ENCODE peak calls at places on chromosomes 4 and X, in seven cellular contexts. Y is IMR-90, C is astrocyte of the cerebellum, F is psoas muscle, H is AG04450, O is ascending aorta, B is natural killer cell. D is an unnamed sample.

GRCh38 chr4:112214397-112215264 is 17.0 kb upstream of the AP1AR start:
- DNase-seq in Y (peak; percentile 27), C (no peak), F (no peak), H (no peak), O (no peak), B (no peak), D (peak; percentile 31)

GRCh38 chr4:57405359-57405758 is 295.2 kb upstream of the IGFBP7 start:
- DNase-seq in Y (no peak), C (no peak), F (no peak), H (no peak), O (no peak), B (no peak), D (peak; percentile 41)

GRCh38 chrX:20028588-20028987 is 37.7 kb upstream of the BCLAF3 start:
- DNase-seq in Y (no peak), C (no peak), F (no peak), H (no peak), O (no peak), B (no peak), D (no peak)

GRCh38 chr4:146506272-146506671 is 15.5 kb downstream of the SLC10A7 start:
- DNase-seq in Y (no peak), C (no peak), F (no peak), H (no peak), O (no peak), B (no peak), D (no peak)

GRCh38 chr4:74217365-74217764 is 59.4 kb downstream of the MTHFD2L start:
- DNase-seq in Y (peak; percentile 50), C (peak; percentile 26), F (no peak), H (no peak), O (no peak), B (no peak), D (peak; percentile 14)

GRCh38 chr4:7777017-7777710 is 162.5 kb downstream of the AFAP1 start:
- DNase-seq in Y (no peak), C (no peak), F (no peak), H (no peak), O (no peak), B (no peak), D (no peak)

GRCh38 chr4:101198741-101199339 is 148.5 kb downstream of the PPP3CA start:
- DNase-seq in Y (no peak), C (no peak), F (no peak), H (no peak), O (no peak), B (no peak), D (no peak)

GRCh38 chr4:38488891-38489861 is 174.8 kb upstream of the KLF3 start:
- DNase-seq in Y (no peak), C (no peak), F (no peak), H (no peak), O (no peak), B (no peak), D (no peak)

GRCh38 chrX:16579517-16579916 is 70.4 kb upstream of the S100G start:
- DNase-seq in Y (no peak), C (no peak), F (no peak), H (no peak), O (no peak), B (no peak), D (no peak)

GRCh38 chrX:23756165-23756564 is 13.1 kb upstream of the ACOT9 start:
- DNase-seq in Y (peak; percentile 41), C (no peak), F (peak; percentile 56), H (no peak), O (peak; percentile 75), B (peak; percentile 44), D (peak; percentile 44)

DNA sequence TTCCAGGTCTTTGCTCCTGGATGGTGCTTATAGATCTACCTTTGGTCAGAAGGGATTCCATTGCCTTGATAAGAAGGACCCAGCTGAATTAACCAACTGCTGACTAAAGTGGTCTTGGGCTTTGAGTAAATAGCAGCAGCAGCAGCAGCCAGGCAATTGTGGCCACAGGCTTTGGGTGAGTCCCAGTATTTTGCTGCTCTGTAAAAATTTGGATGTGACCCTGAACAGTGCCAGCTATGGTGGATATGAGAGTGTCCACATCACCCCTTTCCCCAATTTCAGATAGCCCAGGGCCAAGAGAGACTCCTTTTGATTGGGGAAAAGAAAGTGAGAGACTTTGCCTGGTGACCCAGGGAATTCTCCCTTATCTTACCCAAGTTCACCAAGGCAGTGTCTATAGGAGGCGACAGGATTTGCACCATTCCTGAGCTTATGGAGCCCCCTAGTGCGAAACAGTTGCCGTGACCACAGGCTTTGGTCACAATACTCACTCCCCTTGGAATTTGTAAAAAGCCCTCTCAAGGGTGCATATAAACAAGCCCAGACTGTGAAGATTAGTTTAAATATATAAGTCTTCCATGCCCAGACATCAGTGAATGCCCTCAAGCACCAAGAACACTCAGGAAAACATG is 518.0 kb downstream of the TMA16 start:
- DNase-seq in Y (no peak), C (peak; percentile 23), F (no peak), H (no peak), O (no peak), B (no peak), D (no peak)
- TF ChIP-seq CTCF in Y (peak; percentile 14), C (peak; percentile 72), F (no peak), H (no peak), O (no peak), B (no peak), D (no peak)

DNA sequence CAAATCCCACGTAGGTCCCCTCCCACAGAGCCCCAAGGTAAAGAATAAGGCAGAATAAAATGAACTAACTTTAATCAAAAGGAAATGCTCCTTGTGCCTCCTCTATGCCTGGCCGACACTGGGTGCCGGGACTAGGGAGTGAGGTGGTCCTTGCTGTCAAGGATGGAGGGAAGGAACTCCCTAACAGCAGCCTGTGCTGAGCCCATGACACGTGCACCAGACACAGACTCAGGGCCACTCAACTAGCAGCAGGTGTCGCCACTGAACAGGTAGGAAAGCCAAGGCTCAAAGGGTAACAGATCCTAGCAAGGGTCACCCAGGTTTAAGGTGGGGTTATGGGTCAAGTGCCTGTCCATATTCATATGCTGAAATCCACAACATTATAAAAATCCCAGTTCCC is 29.2 kb downstream of the MSX1 start:
- DNase-seq in Y (no peak), C (no peak), F (no peak), H (no peak), O (no peak), B (no peak), D (no peak)
- TF ChIP-seq CTCF in Y (no peak), C (no peak), F (no peak), H (no peak), O (no peak), B (no peak), D (no peak)

GRCh38 chrX:47497274-47497673 is 14.3 kb upstream of the ZNF41 start:
- DNase-seq in Y (peak; percentile 38), C (no peak), F (no peak), H (no peak), O (no peak), B (no peak), D (peak; percentile 44)
- TF ChIP-seq CTCF in Y (peak; percentile 59), C (peak; percentile 41), F (peak; percentile 37), H (peak; percentile 57), O (no peak), B (no peak), D (peak; percentile 65)

DNA sequence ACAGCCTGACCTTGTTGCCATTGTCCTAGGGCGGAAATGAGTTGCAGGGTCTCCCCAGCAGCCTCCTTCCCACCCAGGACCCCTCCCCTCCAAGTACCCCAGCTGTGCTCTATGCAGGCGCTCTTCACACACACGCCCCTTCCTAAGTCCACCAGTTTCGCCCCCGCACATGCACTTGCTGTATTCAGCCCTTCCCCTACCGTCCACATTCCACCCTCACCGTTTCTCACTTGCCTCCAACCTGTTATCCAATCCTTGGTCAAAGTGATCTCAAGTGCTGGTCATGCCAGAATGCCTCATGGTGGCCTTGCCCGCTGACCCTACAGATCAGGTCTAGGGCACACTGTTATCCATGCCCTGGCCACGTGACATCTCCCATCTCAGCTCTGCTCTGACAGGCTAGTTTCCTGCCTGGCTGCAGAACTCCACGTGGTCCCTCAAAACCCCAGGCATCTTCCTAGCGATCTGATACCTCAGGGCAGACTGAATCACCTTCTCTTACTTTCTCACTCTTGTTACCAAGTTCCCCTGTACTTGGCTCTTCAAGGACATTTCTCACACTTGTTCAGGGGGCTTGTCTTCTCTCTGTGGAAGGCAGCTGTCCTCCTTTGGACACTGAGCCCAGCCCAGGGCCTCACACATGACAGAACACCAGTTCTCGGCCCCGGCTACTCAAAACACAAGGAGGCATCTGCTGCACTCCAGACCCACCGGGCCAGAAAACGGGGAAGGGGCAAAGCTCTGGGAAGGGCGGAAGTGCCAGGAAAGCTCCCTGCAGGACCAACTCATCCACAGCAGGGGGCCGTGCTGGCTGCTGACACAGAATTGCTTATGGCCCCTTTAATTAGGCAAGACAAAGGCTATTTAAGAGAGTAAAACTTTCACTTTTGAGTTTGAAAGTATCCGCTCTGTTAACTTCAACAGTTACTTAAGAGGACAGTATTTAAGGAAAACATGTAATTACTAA is 39.9 kb downstream of the NSG1 start:
- DNase-seq in Y (no peak), C (peak; percentile 19), F (no peak), H (no peak), O (peak; percentile 51), B (no peak), D (no peak)
- TF ChIP-seq CTCF in Y (no peak), C (no peak), F (no peak), H (peak; percentile 26), O (no peak), B (no peak), D (no peak)

DNA sequence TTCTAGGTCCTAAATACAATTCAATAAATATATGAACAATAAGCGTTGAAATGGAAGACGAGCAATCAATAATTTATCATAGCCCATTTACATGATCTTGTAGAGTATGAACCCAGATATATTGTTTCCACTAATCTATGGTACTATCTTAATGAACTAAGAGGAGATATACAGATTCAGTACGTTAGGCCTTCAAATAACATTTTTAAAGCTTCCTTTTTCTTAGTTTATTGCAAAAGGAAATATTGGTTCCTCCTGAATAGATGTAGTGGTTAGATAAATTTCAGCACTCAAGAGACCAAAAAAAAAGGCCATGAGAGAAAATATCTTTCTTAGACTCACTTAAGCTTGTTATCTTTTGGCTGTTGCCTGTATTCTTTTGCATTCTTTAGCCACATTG is 147.5 kb upstream of the PITX2 start:
- DNase-seq in Y (no peak), C (no peak), F (no peak), H (no peak), O (no peak), B (no peak), D (no peak)
- TF ChIP-seq CTCF in Y (no peak), C (no peak), F (no peak), H (no peak), O (no peak), B (no peak), D (no peak)

GRCh38 chr4:176054942-176055341 is 10.7 kb upstream of the WDR17 start:
- DNase-seq in Y (no peak), C (no peak), F (no peak), H (no peak), O (no peak), B (no peak), D (peak; percentile 3)
- TF ChIP-seq CTCF in Y (peak; percentile 14), C (no peak), F (no peak), H (no peak), O (no peak), B (no peak), D (peak; percentile 29)

DNA sequence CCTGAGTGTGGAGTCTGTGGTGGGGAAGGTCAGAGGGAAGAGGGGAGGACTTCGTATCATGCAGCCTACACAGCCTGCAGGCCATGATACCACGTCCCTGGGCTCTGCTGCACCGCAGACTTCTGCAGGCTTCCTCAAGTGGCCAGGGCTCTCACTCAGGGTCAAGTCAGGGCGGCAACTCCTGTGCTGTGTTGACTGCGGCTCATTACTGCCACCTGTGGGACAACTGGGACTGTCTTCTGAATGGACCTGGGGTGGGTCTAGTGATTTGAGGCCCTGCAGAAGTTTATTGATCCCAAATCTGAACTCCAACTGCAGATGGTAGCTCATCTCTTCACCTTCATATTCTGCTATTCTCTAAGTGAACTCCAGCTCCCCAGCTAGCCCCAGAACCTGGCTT is 167.1 kb downstream of the NSUN7 start:
- DNase-seq in Y (no peak), C (no peak), F (peak; percentile 65), H (no peak), O (peak; percentile 75), B (no peak), D (peak; percentile 22)
- TF ChIP-seq CTCF in Y (peak; percentile 2), C (peak; percentile 35), F (peak; percentile 45), H (peak; percentile 23), O (peak; percentile 58), B (no peak), D (peak; percentile 49)

GRCh38 chr4:9765091-9765490 is 16.3 kb upstream of the DRD5 start:
- DNase-seq in Y (peak; percentile 4), C (no peak), F (no peak), H (no peak), O (no peak), B (no peak), D (peak; percentile 1)
- TF ChIP-seq CTCF in Y (peak; percentile 18), C (peak; percentile 35), F (peak; percentile 21), H (no peak), O (no peak), B (no peak), D (peak; percentile 42)